ENCODE peak calls at places on chromosome 3, in eight cellular contexts. S is heart left ventricle, P is T-helper 1 cell, O is psoas muscle, B is ascending aorta, N is mesothelial cell of epicardium, Q is NCI-H1092 treated with DMSO at 0.1 percent for 48 hours, I is AG08395. K is an unnamed sample.

GRCh38 chr3:42174679-42175660 is 83.8 kb downstream of the TRAK1 start:
- DNase-seq in N (no peak), Q (peak; percentile 7), I (no peak), O (no peak), P (no peak), B (peak; percentile 38), S (no peak), K (no peak)

GRCh38 chr3:126053513-126053912 is 30.4 kb downstream of the SLC41A3 start:
- DNase-seq in P (no peak), O (no peak), B (no peak), Q (no peak), N (no peak), I (no peak), S (no peak), K (no peak)

GRCh38 chr3:105157766-105158085 is 209.0 kb upstream of the ALCAM start:
- DNase-seq in B (no peak), P (no peak), N (no peak), S (no peak), I (no peak), Q (no peak), O (no peak), K (no peak)

GRCh38 chr3:127887321-127887720 is 27.7 kb upstream of the KBTBD12 start:
- DNase-seq in B (no peak), O (no peak), N (no peak), S (no peak), Q (no peak), P (no peak), I (no peak), K (no peak)

GRCh38 chr3:25856902-25857518 is 67.1 kb downstream of the OXSM start:
- DNase-seq in P (no peak), B (no peak), N (no peak), S (no peak), I (peak; percentile 64), Q (peak; percentile 1), O (no peak), K (peak; percentile 22)

GRCh38 chr3:150412599-150413069 is 4.5 kb downstream of the TSC22D2 start:
- DNase-seq in O (no peak), I (peak; percentile 40), N (no peak), B (no peak), Q (no peak), S (no peak), P (no peak), K (no peak)

GRCh38 chr3:197354195-197355059 is 56.0 kb upstream of the DLG1 start:
- DNase-seq in N (no peak), S (peak; percentile 81), O (peak; percentile 89), B (no peak), P (no peak), Q (no peak), I (peak; percentile 58), K (no peak)

GRCh38 chr3:195863121-195864061 is 45.0 kb downstream of the TNK2 start:
- DNase-seq in N (peak; percentile 82), I (peak; percentile 93), Q (peak; percentile 71), O (peak; percentile 97), P (peak; percentile 33), B (peak; percentile 97), S (peak; percentile 94), K (peak; percentile 42)

GRCh38 chr3:65960087-65960486 is 78.6 kb downstream of the MAGI1 start:
- DNase-seq in B (no peak), O (no peak), S (no peak), N (no peak), Q (no peak), I (no peak), P (no peak), K (no peak)

GRCh38 chr3:150203273-150203672 is 204.8 kb upstream of the TSC22D2 start:
- DNase-seq in P (no peak), S (no peak), I (peak; percentile 20), O (no peak), N (no peak), Q (no peak), B (no peak), K (no peak)

GRCh38 chr3:58332575-58333179 is at the start of gene PXK:
- DNase-seq in I (peak; percentile 78), N (peak; percentile 74), Q (peak; percentile 28), S (peak; percentile 92), B (peak; percentile 89), P (peak; percentile 61), O (peak; percentile 91), K (peak; percentile 27)

GRCh38 chr3:94234177-94234788 is 171.4 kb downstream of the NSUN3 start:
- DNase-seq in S (no peak), O (no peak), N (no peak), Q (peak; percentile 17), B (no peak), P (no peak), I (peak; percentile 33), K (peak; percentile 22)

GRCh38 chr3:100120693-100121092 is 6.4 kb upstream of the FILIP1L start:
- DNase-seq in Q (no peak), S (no peak), P (no peak), O (no peak), N (no peak), B (no peak), I (no peak), K (no peak)

GRCh38 chr3:23481660-23482278 is 278.6 kb downstream of the UBE2E2 start:
- DNase-seq in P (no peak), N (no peak), O (no peak), B (no peak), I (no peak), Q (no peak), S (no peak), K (no peak)

GRCh38 chr3:176767385-176767784 is 429.9 kb downstream of the TBL1XR1 start:
- DNase-seq in P (no peak), N (no peak), O (no peak), I (peak; percentile 13), S (no peak), Q (no peak), B (peak; percentile 80), K (peak; percentile 55)

GRCh38 chr3:32282578-32282977 is 44.1 kb downstream of the CMTM8 start:
- DNase-seq in N (no peak), Q (no peak), O (no peak), I (no peak), P (no peak), S (no peak), B (no peak), K (no peak)

GRCh38 chr3:119812491-119813058 is 30.7 kb downstream of the NR1I2 start:
- DNase-seq in Q (no peak), B (no peak), N (no peak), S (no peak), O (no peak), P (no peak), I (no peak), K (no peak)

K was measured in HCT116.